ENCODE peak calls at places on chromosomes 11 and 22, in seven cellular contexts. I is CD8-positive, alpha-beta T cell; O is HepG2; Z is mammary epithelial cell; A is MM.1S; D is A549; N is cardiac fibroblast. W is an unnamed sample.

GRCh38 chr11:107018274-107018901 is at the start of gene GUCY1A2:
- DNase-seq in O (no peak), N (peak), I (no peak), D (peak), A (peak), Z (no peak), W (no peak)

GRCh38 chr22:42945736-42946135 is 69.2 kb downstream of the PACSIN2 start:
- DNase-seq in A (no peak), O (no peak), Z (peak), I (no peak), D (no peak), N (no peak), W (no peak)

GRCh38 chr22:50271519-50271970 is 1.4 kb upstream of the MAPK11 start:
- DNase-seq in N (peak), O (peak), Z (peak), A (peak), I (peak), D (peak), W (no peak)

GRCh38 chr11:92753161-92753560 is 216.3 kb upstream of the MTNR1B start:
- DNase-seq in Z (no peak), A (no peak), I (no peak), O (no peak), D (no peak), N (no peak), W (no peak)

GRCh38 chr22:46056169-46057041 is 79.4 kb upstream of the WNT7B start:
- DNase-seq in A (no peak), N (peak), D (no peak), O (no peak), I (no peak), Z (peak), W (no peak)

GRCh38 chr22:37896181-37896592 is 9.9 kb upstream of the MICALL1 start:
- DNase-seq in D (no peak), A (peak), I (peak), Z (peak), O (peak), N (peak), W (no peak)

GRCh38 chr11:35629914-35630313 is 11.7 kb downstream of the FJX1 start:
- DNase-seq in N (peak), I (no peak), Z (peak), O (peak), A (no peak), D (peak), W (no peak)

GRCh38 chr11:127639916-127640315 is 639.3 kb upstream of the KIRREL3 start:
- DNase-seq in N (peak), I (no peak), D (no peak), O (no peak), Z (peak), A (no peak), W (no peak)

GRCh38 chr11:133946541-133947297 is 10.0 kb downstream of the IGSF9B start:
- DNase-seq in O (no peak), I (no peak), Z (no peak), A (no peak), D (no peak), N (no peak), W (no peak)

GRCh38 chr11:88174627-88175003 is 628 bp downstream of the RAB38 start:
- DNase-seq in Z (peak), O (no peak), I (peak), D (peak), A (no peak), N (peak), W (no peak)

GRCh38 chr11:71933141-71933933 is 4.5 kb downstream of the RNF121 start:
- DNase-seq in Z (no peak), O (no peak), A (no peak), N (no peak), I (no peak), D (no peak), W (no peak)

GRCh38 chr11:3111919-3112690 is 53.0 kb downstream of the OSBPL5 start:
- DNase-seq in I (no peak), A (no peak), O (no peak), N (peak), Z (no peak), D (no peak), W (no peak)

GRCh38 chr11:96235725-96236124 is 107.3 kb downstream of the MAML2 start:
- DNase-seq in Z (no peak), O (no peak), A (no peak), N (no peak), I (no peak), D (no peak), W (no peak)

GRCh38 chr11:86952933-86953637 is 2.1 kb downstream of the FZD4 start:
- DNase-seq in D (no peak), I (no peak), Z (no peak), A (no peak), O (no peak), N (peak), W (no peak)

GRCh38 chr11:112789481-112789880 is 171.7 kb upstream of the NCAM1 start:
- DNase-seq in I (no peak), D (no peak), Z (no peak), O (no peak), N (no peak), A (no peak), W (no peak)

GRCh38 chr11:94104734-94105133 is 23.9 kb upstream of the PANX1 start:
- DNase-seq in A (no peak), O (no peak), N (no peak), I (no peak), D (no peak), Z (peak), W (no peak)

GRCh38 chr11:46064221-46064620 is 57.0 kb downstream of the PHF21A start:
- DNase-seq in D (no peak), I (no peak), N (no peak), O (no peak), A (no peak), Z (no peak), W (no peak)

GRCh38 chr11:289145-289705 is 299 bp downstream of the PGGHG start:
- DNase-seq in A (no peak), O (no peak), D (no peak), I (no peak), N (no peak), Z (no peak), W (no peak)

GRCh38 chr11:101407324-101407723 is 176.5 kb downstream of the TRPC6 start:
- DNase-seq in N (peak), I (no peak), O (no peak), Z (no peak), D (no peak), A (no peak), W (no peak)

GRCh38 chr11:126431401-126432064 is 76.0 kb downstream of the ST3GAL4 start:
- DNase-seq in O (peak), A (no peak), D (no peak), N (peak), I (no peak), Z (no peak), W (no peak)

GRCh38 chr22:37726240-37726887 is 29.5 kb downstream of the TRIOBP start:
- DNase-seq in O (no peak), Z (peak), I (no peak), D (no peak), A (no peak), N (peak), W (no peak)

GRCh38 chr11:74783241-74783871 is 34.7 kb downstream of the RNF169 start:
- DNase-seq in A (peak), Z (peak), D (peak), N (peak), I (no peak), O (no peak), W (no peak)

GRCh38 chr22:39526736-39527171 is 5.8 kb downstream of the RPS19BP1 start:
- DNase-seq in I (no peak), D (no peak), N (no peak), O (no peak), Z (no peak), A (no peak), W (no peak)

GRCh38 chr11:74981888-74982287 is 6.8 kb upstream of the NEU3 start:
- DNase-seq in N (no peak), I (no peak), A (no peak), Z (no peak), O (peak), D (no peak), W (no peak)

GRCh38 chr11:108286369-108286768 is 63.5 kb downstream of the ATM start:
- DNase-seq in N (no peak), I (no peak), Z (no peak), A (no peak), O (no peak), D (no peak), W (no peak)

GRCh38 chr11:58286249-58286648 is 18.2 kb upstream of the OR10W1 start:
- DNase-seq in D (peak), A (peak), I (no peak), N (peak), O (peak), Z (peak), W (peak)

GRCh38 chr11:102683277-102683676 is 22.3 kb downstream of the MMP27 start:
- DNase-seq in D (peak), Z (peak), N (no peak), A (no peak), I (no peak), O (no peak), W (no peak)

GRCh38 chr11:72789493-72790131 is 4.2 kb downstream of the STARD10 start:
- DNase-seq in D (no peak), O (no peak), A (no peak), I (no peak), Z (peak), N (peak), W (no peak)

GRCh38 chr11:58770627-58771457 is 39.1 kb upstream of the GLYAT start:
- DNase-seq in N (peak), Z (peak), D (peak), A (no peak), O (no peak), I (no peak), W (no peak)

GRCh38 chr11:65615950-65616574 is 486 bp downstream of the PCNX3 start:
- DNase-seq in O (peak), N (peak), I (no peak), A (peak), D (peak), Z (peak), W (no peak)

GRCh38 chr22:20651286-20651685 is 122.6 kb upstream of the SERPIND1 start:
- DNase-seq in I (no peak), N (peak), A (no peak), D (no peak), O (no peak), Z (no peak), W (no peak)

GRCh38 chr11:35974878-35975578 is 31.2 kb downstream of the LDLRAD3 start:
- DNase-seq in N (peak), Z (no peak), O (no peak), D (no peak), I (no peak), A (no peak), W (no peak)

GRCh38 chr22:38353142-38353629 is 36.0 kb upstream of the CSNK1E start:
- DNase-seq in A (peak), D (peak), I (peak), N (peak), Z (peak), O (no peak), W (no peak)

GRCh38 chr11:66848671-66849500 is 5.6 kb downstream of the RCE1 start:
- DNase-seq in I (no peak), A (no peak), O (no peak), D (no peak), N (no peak), Z (no peak), W (no peak)

GRCh38 chr11:126487711-126488110 is 132.2 kb downstream of the ST3GAL4 start:
- DNase-seq in A (no peak), D (no peak), O (no peak), N (no peak), Z (no peak), I (no peak), W (no peak)

DNA sequence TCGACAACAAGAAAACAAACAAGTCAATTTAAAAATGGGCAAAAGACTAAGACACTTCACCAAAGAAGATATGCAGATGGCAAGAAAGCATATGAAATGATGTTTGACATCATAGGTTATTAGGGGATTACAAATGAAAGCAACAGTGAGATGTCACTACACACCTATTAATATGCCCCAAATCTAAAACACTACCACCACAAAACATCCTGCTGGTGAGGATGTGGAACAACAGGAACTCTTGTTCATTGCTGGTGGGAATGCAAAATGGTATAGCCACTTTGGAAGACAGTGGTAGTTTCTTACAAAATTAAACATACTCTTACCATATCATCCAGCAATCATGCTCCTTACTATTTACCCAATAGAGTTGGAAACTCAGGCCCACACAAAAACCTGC is 29.0 kb downstream of the PRRG4 start:
- DNase-seq in N (no peak), Z (no peak), I (no peak), O (no peak), D (peak), A (no peak), W (no peak)
- TF ChIP-seq CTCF in N (peak), Z (peak), I (no peak), O (no peak), D (no peak), A (peak), W (no peak)

GRCh38 chr22:33057363-33057995 is 702 bp downstream of the SYN3 start:
- DNase-seq in N (no peak), Z (no peak), D (no peak), I (no peak), O (no peak), A (no peak), W (no peak)
- H3K4me3 ChIP-seq in N (no peak), Z (no peak), D (peak), I (no peak), O (peak), A (no peak), W (no peak)

GRCh38 chr11:8386134-8386864 is 122.6 kb upstream of the LMO1 start:
- DNase-seq in A (no peak), Z (no peak), D (no peak), N (no peak), O (no peak), I (no peak), W (no peak)

GRCh38 chr11:8383227-8383626 is 119.5 kb upstream of the LMO1 start:
- DNase-seq in I (no peak), N (no peak), Z (no peak), O (no peak), D (no peak), A (no peak), W (no peak)

GRCh38 chr11:8382436-8383053 is 118.9 kb upstream of the LMO1 start:
- DNase-seq in I (no peak), O (no peak), A (no peak), D (no peak), N (peak), Z (peak), W (no peak)

GRCh38 chr11:8383627-8384026 is 119.9 kb upstream of the LMO1 start:
- DNase-seq in D (no peak), A (no peak), Z (no peak), I (no peak), O (no peak), N (no peak), W (no peak)

DNA sequence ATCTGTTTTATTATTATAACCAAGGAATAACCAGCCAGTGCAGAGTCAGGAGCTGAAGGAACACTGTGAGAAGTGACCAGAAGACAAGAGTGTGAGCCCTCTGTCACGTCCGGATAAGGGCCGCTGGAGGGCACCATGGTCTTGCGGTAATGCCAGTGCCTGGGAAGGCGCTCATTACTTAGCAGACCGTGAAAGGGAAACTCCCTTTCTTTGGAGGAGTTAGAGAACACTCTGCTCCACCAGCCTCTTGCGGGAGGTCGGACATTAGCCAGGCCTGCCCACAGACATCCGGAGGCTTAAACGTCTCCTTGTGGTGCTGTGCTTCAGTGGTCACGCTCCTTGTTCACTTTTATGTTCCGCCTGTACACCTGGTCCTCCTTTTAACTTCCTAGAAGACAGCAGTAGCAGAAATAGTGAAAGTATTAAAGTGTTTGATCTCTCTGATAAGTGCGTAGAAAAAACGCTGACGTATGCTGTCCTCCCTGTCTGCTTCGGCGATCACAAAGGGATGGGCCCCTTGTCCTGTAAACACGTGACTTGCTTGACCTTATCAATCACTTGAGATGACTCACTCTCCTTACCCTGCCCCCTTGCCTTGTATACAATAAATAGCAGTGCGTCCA is 120.6 kb upstream of the LMO1 start:
- DNase-seq in D (peak), O (no peak), N (peak), A (peak), I (no peak), Z (no peak), W (peak)
- TF ChIP-seq CTCF in D (no peak), O (peak), N (no peak), A (peak), I (no peak), Z (no peak), W (peak)

GRCh38 chr22:41927813-41928212 is 1.2 kb upstream of the TNFRSF13C start:
- DNase-seq in Z (no peak), O (no peak), I (no peak), N (no peak), D (no peak), A (no peak), W (no peak)

GRCh38 chr22:41922940-41923594 is 3.5 kb downstream of the TNFRSF13C start:
- DNase-seq in N (no peak), Z (no peak), A (no peak), O (no peak), D (no peak), I (no peak), W (no peak)

GRCh38 chr22:41928416-41929157 is 2.0 kb upstream of the TNFRSF13C start:
- DNase-seq in A (no peak), N (no peak), O (no peak), Z (no peak), D (no peak), I (no peak), W (no peak)

GRCh38 chr22:41923595-41924276 is 2.9 kb downstream of the TNFRSF13C start:
- DNase-seq in D (no peak), O (no peak), I (no peak), Z (no peak), N (no peak), A (no peak), W (no peak)

DNA sequence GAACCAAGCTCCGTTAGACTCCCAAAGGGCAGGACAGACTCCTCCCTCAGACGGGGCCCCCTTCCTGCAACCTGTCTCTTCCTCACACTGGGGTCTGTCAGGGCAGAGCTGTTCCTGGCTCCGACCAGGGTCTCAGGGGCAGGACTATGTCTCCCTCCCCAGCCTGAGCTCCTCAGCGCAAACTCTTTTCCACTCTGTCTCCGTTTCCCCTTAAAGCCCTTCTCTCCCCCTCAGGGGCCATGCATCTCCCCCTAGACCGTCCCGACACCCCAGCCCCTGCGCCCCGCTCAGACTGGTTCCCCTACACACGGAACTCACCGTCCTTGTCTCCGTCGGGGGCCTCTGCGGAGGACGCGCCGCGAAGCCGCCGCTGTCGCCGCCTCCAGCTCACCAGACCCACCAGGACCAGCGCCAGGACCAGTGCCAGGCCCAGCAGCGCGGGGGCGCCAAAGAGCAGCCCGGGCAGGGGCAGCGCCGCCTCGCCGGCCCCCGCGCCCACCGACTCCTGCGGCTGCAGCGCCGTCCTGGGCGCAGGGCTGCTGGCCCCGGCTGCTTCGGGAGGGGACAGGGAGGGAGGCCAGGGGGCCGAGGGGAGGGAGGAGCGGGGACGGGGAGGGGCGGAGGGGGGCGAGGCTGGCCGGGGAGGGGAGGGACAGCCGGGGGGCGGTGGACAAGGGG is 684 bp downstream of the TNFRSF13C start:
- DNase-seq in I (peak), N (peak), O (peak), A (peak), D (peak), Z (no peak), W (no peak)
- H3K4me3 ChIP-seq in I (peak), N (no peak), O (peak), A (no peak), D (peak), Z (no peak), W (no peak)

DNA sequence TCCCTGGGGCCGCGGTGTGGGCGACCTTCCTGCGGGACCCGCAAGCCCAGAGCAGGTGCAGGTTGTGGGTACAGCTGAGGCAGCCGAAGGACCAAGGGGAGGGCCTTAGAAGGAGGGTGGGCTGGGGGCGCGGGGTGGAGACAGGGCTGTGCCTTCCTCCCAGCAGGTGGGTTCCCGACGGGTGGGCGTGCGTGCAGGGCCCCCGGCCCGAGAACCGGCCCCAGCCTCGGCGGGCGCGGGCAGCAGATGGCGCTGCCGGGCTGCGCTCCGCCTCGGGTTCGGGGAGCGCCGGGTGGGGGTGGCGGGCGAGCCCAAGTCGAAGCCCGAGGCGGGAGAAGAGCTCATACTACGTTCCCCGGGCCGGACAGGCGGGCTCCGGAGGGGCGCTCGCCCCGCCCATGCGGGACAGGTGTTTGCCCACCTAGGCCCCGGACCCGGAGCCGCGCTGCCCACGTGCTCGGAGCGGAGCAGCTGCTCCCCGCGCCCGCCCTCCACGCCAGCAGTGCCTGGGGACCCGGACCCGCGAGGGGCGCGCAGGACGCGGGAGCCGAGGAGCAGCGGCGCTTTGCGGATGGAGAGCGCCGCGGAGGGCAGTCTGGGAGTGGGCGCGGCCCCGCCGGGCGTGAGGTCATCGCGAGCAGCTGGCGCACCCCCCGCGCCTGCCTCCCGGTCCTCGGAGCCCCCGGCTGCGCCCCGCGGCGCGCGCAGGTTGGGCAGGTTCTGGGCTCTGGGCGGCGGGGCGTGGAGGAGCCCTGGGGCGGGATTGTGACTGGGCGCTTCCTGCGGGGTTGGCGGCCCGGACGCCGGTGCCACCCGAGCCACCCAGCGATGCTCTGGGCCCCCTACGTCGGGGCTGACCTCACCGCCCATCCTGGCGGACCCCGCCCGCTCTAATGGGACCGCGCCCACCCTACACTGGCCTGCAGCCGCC is 25.3 kb downstream of the DUSP8 start:
- DNase-seq in I (peak), N (peak), A (peak), O (no peak), D (peak), Z (peak), W (no peak)
- TF ChIP-seq CTCF in I (peak), N (peak), A (peak), O (peak), D (peak), Z (peak), W (peak)